ENCODE peak calls at places on chromosomes 5 and 9, in seven cellular contexts. F is right atrium auricular region, U is endodermal cell, B is spleen, O is PC-3, Y is Panc1, H is BJ. D is an unnamed sample.

GRCh38 chr5:2550479-2550878 is 201.0 kb downstream of the IRX2 start:
- DNase-seq in F (no peak), U (no peak), B (no peak), O (no peak), Y (no peak), H (no peak), D (no peak)

GRCh38 chr9:20524776-20525175 is 97.5 kb downstream of the MLLT3 start:
- DNase-seq in F (no peak), U (peak; percentile 85), B (no peak), O (peak; percentile 27), Y (no peak), H (no peak), D (peak; percentile 13)

GRCh38 chr5:132473608-132474007 is 17.0 kb downstream of the IRF1 start:
- DNase-seq in F (no peak), U (no peak), B (peak; percentile 65), O (no peak), Y (no peak), H (no peak), D (no peak)

GRCh38 chr9:107214915-107215314 is 68.2 kb upstream of the RAD23B start:
- DNase-seq in F (no peak), U (no peak), B (no peak), O (peak; percentile 33), Y (no peak), H (no peak), D (peak; percentile 21)

GRCh38 chr5:1016036-1016435 is 7.4 kb downstream of the NKD2 start:
- DNase-seq in F (no peak), U (no peak), B (no peak), O (no peak), Y (no peak), H (no peak), D (no peak)

GRCh38 chr5:117652640-117653280 is 1078.1 kb upstream of the SEMA6A start:
- DNase-seq in F (no peak), U (no peak), B (no peak), O (no peak), Y (no peak), H (no peak), D (no peak)

GRCh38 chr5:111345731-111346130 is 121.5 kb downstream of the CAMK4 start:
- DNase-seq in F (no peak), U (no peak), B (no peak), O (no peak), Y (no peak), H (no peak), D (no peak)

GRCh38 chr5:159163027-159163699 is 46.2 kb downstream of the RNF145 start:
- DNase-seq in F (no peak), U (no peak), B (no peak), O (peak; percentile 76), Y (peak; percentile 41), H (peak; percentile 49), D (peak; percentile 85)

DNA sequence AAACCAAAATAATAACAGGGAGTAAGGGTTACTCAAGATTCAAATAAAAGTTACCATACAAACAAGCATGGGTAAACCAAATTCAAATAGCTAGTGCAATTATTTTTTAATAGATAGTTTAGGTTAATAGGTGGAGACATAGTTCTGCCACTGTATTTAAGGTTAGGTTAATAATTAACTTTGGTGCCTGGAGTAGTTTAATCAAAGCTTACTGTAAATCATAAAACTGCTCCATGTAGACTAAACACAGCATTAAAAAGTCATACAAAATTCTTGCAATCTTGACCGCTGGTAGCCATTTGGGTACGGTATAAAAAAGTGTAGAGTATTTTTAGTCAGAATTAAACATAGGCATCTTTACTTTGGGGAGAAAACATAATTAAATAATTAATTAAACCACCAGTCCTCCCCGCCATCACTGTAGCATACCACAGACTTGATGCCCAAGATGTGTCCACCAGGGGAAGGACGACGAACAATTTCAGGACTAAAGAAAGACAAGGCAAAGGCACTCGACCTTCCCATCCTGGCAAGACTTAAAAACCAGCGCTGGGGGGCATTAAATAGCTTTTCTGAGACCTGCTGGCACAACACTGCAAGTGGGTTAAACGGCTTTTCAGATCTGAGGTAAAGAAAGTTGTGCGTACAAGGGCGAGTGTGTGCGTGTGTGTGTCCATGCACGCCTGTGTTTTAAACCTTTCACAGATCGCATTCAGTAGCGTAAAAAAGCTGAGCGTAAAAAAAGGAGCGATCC is 2.9 kb downstream of the SEMA6A start:
- DNase-seq in F (no peak), U (peak; percentile 59), B (no peak), O (no peak), Y (no peak), H (no peak), D (peak; percentile 2)
- TF ChIP-seq CTCF in F (no peak), U (peak; percentile 60), B (no peak), O (no peak), Y (peak; percentile 10), H (no peak), D (no peak)

GRCh38 chr5:138033916-138034315 is 1.0 kb upstream of the FAM13B start:
- DNase-seq in F (no peak), U (no peak), B (no peak), O (peak; percentile 45), Y (no peak), H (peak; percentile 55), D (peak; percentile 47)
- H3K4me3 ChIP-seq in F (no peak overlapping the region), U (peak overlapping the region; percentile 100), B (no peak overlapping the region), O (peak overlapping the region; percentile 83), Y (peak overlapping the region; percentile 90), H (no peak overlapping the region), D (no peak overlapping the region)

DNA sequence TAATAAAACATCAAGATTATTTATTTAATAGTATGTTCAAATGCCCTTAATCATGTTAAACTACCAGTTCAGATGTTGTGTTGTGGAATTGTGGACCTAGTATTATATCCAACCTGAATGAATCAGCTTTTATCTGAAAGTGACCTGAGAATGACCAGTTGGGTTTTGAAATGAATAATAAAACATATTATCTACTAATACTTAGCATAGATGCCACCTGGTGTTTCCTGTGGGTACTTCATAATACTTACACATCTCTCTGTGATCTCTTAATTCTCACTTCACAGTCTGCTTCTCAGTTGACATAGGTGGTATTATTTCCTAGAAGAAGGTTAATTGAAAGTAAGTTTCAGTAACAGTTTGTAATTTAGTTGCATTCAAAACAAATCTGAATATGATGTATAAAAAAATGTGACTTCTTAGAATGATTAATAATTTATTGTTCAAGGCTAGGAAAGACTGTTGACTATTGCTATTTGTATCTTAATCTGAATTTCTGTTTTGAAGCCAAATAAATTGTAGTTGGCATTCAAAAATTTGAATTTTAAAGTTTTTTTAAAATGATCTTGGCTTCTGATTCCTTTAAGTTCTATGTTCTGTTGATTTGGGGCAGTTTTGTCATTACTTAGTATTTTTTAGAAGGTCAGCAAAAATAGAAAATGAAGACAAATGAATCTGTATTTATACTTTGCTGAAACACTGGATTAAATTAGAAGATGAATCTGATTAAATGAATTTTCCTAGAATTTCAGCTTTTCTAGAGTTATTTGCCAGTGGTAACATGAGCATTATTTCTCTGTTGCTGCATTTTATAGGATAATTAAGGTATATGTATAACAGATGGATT is 48.2 kb downstream of the KIF2A start:
- DNase-seq in F (no peak), U (no peak), B (no peak), O (peak; percentile 74), Y (peak; percentile 17), H (peak; percentile 13), D (peak; percentile 85)
- TF ChIP-seq CTCF in F (peak; percentile 71), U (peak; percentile 74), B (peak; percentile 49), O (peak; percentile 68), Y (peak; percentile 59), H (peak; percentile 56), D (peak; percentile 60)

GRCh38 chr5:181221105-181221791 is 1.8 kb upstream of the TRIM41 start:
- DNase-seq in F (no peak), U (no peak), B (peak; percentile 84), O (no peak), Y (no peak), H (no peak), D (no peak)
- H3K4me3 ChIP-seq in F (no peak overlapping the region), U (peak overlapping the region; percentile 93), B (peak overlapping the region; percentile 69), O (peak overlapping the region; percentile 62), Y (peak overlapping the region; percentile 77), H (no peak overlapping the region), D (no peak overlapping the region)